ENCODE peak calls at places on chromosomes 12 and 14, in eight cellular contexts. One of them, this sample, is unnamed.
A peak's percentile ranks its signal among the peaks of the same experiment; 100 is the strongest.

GRCh38 chr12:50103767-50104321 is at the start of gene GPD1:
- DNase-seq in glutamatergic neuron: no peak
- DNase-seq in NCI-H460: no peak
- DNase-seq in hepatic stellate cell: peak; percentile 75
- DNase-seq in retina: peak; percentile 38
- DNase-seq in body of pancreas: peak; percentile 83
- DNase-seq in SW480: peak; percentile 66
- DNase-seq in GM23338: peak; percentile 73
- DNase-seq in this sample: peak; percentile 90

GRCh38 chr14:33646692-33647260 is 304.1 kb downstream of the EGLN3 start:
- DNase-seq in glutamatergic neuron: no peak
- DNase-seq in NCI-H460: no peak
- DNase-seq in hepatic stellate cell: no peak
- DNase-seq in retina: no peak
- DNase-seq in body of pancreas: no peak
- DNase-seq in SW480: no peak
- DNase-seq in GM23338: no peak
- DNase-seq in this sample: peak; percentile 28

GRCh38 chr14:54193871-54194270 is 202.9 kb upstream of the CDKN3 start:
- DNase-seq in glutamatergic neuron: no peak
- DNase-seq in NCI-H460: no peak
- DNase-seq in hepatic stellate cell: no peak
- DNase-seq in retina: no peak
- DNase-seq in body of pancreas: no peak
- DNase-seq in SW480: no peak
- DNase-seq in GM23338: no peak
- DNase-seq in this sample: no peak

GRCh38 chr14:74977164-74977900 is 21.9 kb upstream of the PGF start:
- DNase-seq in glutamatergic neuron: no peak
- DNase-seq in NCI-H460: no peak
- DNase-seq in hepatic stellate cell: no peak
- DNase-seq in retina: no peak
- DNase-seq in body of pancreas: no peak
- DNase-seq in SW480: no peak
- DNase-seq in GM23338: no peak
- DNase-seq in this sample: no peak

GRCh38 chr12:71183018-71183417 is 25.2 kb upstream of the TSPAN8 start:
- DNase-seq in glutamatergic neuron: no peak
- DNase-seq in NCI-H460: no peak
- DNase-seq in hepatic stellate cell: no peak
- DNase-seq in retina: no peak
- DNase-seq in body of pancreas: no peak
- DNase-seq in SW480: no peak
- DNase-seq in GM23338: no peak
- DNase-seq in this sample: no peak

GRCh38 chr14:55073856-55074255 is 22.4 kb downstream of the MAPK1IP1L start:
- DNase-seq in glutamatergic neuron: no peak
- DNase-seq in NCI-H460: no peak
- DNase-seq in hepatic stellate cell: peak; percentile 50
- DNase-seq in retina: no peak
- DNase-seq in body of pancreas: no peak
- DNase-seq in SW480: no peak
- DNase-seq in GM23338: no peak
- DNase-seq in this sample: no peak

GRCh38 chr12:88026196-88026595 is 3.0 kb downstream of the C12orf50 start:
- DNase-seq in glutamatergic neuron: no peak
- DNase-seq in NCI-H460: no peak
- DNase-seq in hepatic stellate cell: no peak
- DNase-seq in retina: no peak
- DNase-seq in body of pancreas: no peak
- DNase-seq in SW480: no peak
- DNase-seq in GM23338: no peak
- DNase-seq in this sample: no peak

GRCh38 chr12:114933428-114934160 is 249.6 kb upstream of the TBX3 start:
- DNase-seq in glutamatergic neuron: no peak
- DNase-seq in NCI-H460: no peak
- DNase-seq in hepatic stellate cell: peak; percentile 69
- DNase-seq in retina: no peak
- DNase-seq in body of pancreas: no peak
- DNase-seq in SW480: peak; percentile 80
- DNase-seq in GM23338: no peak
- DNase-seq in this sample: no peak

GRCh38 chr14:57526942-57527341 is 33.3 kb upstream of the CCDC198 start:
- DNase-seq in glutamatergic neuron: no peak
- DNase-seq in NCI-H460: no peak
- DNase-seq in hepatic stellate cell: no peak
- DNase-seq in retina: no peak
- DNase-seq in body of pancreas: no peak
- DNase-seq in SW480: no peak
- DNase-seq in GM23338: peak; percentile 80
- DNase-seq in this sample: peak; percentile 12

GRCh38 chr12:9244894-9245293 is 36.7 kb upstream of the PZP start:
- DNase-seq in glutamatergic neuron: no peak
- DNase-seq in NCI-H460: no peak
- DNase-seq in hepatic stellate cell: no peak
- DNase-seq in retina: no peak
- DNase-seq in body of pancreas: peak; percentile 26
- DNase-seq in SW480: no peak
- DNase-seq in GM23338: no peak
- DNase-seq in this sample: no peak

GRCh38 chr12:92899388-92900001 is 29.6 kb downstream of the EEA1 start:
- DNase-seq in glutamatergic neuron: no peak
- DNase-seq in NCI-H460: peak; percentile 91
- DNase-seq in hepatic stellate cell: peak; percentile 79
- DNase-seq in retina: no peak
- DNase-seq in body of pancreas: peak; percentile 37
- DNase-seq in SW480: peak; percentile 63
- DNase-seq in GM23338: peak; percentile 34
- DNase-seq in this sample: peak; percentile 49